ENCODE peak calls at places on chromosomes 11 and 22, in nine cellular contexts. One of them, this sample, is unnamed. For H3K27me3, the result is how much of the 10 kb centered on the place peaks cover.

GRCh38 chr11:30859709-30860108 is 273.6 kb upstream of the MPPED2 start:
- DNase-seq in stomach: no peak
- DNase-seq in Panc1: no peak
- DNase-seq in pancreas: no peak
- DNase-seq in endodermal cell: no peak
- DNase-seq in tibial artery: no peak
- DNase-seq in CD8-positive, alpha-beta T cell: no peak
- DNase-seq in ascending aorta: no peak
- DNase-seq in cardiac muscle cell: no peak
- DNase-seq in this sample: no peak

GRCh38 chr11:64026575-64027213 is 9.0 kb upstream of the FLRT1 start:
- DNase-seq in Panc1: no peak
- DNase-seq in pancreas: no peak
- DNase-seq in cardiac muscle cell: no peak
- DNase-seq in ascending aorta: no peak
- DNase-seq in endodermal cell: no peak
- DNase-seq in CD8-positive, alpha-beta T cell: no peak
- DNase-seq in stomach: no peak
- DNase-seq in tibial artery: no peak
- DNase-seq in this sample: no peak

GRCh38 chr11:117690484-117691205 is 106.4 kb downstream of the DSCAML1 start:
- DNase-seq in cardiac muscle cell: no peak
- DNase-seq in pancreas: no peak
- DNase-seq in Panc1: no peak
- DNase-seq in endodermal cell: no peak
- DNase-seq in stomach: no peak
- DNase-seq in ascending aorta: no peak
- DNase-seq in tibial artery: no peak
- DNase-seq in CD8-positive, alpha-beta T cell: no peak
- DNase-seq in this sample: no peak

GRCh38 chr11:81870066-81870412 is 863.6 kb downstream of the FAM181B start:
- DNase-seq in cardiac muscle cell: no peak
- DNase-seq in endodermal cell: no peak
- DNase-seq in tibial artery: no peak
- DNase-seq in pancreas: no peak
- DNase-seq in stomach: no peak
- DNase-seq in ascending aorta: no peak
- DNase-seq in Panc1: no peak
- DNase-seq in CD8-positive, alpha-beta T cell: no peak
- DNase-seq in this sample: no peak

GRCh38 chr11:2839395-2839941 is 46.1 kb downstream of the CDKN1C start:
- DNase-seq in cardiac muscle cell: no peak
- DNase-seq in tibial artery: no peak
- DNase-seq in CD8-positive, alpha-beta T cell: no peak
- DNase-seq in Panc1: no peak
- DNase-seq in ascending aorta: no peak
- DNase-seq in endodermal cell: no peak
- DNase-seq in pancreas: no peak
- DNase-seq in stomach: no peak
- DNase-seq in this sample: no peak

GRCh38 chr11:72358461-72359405 is 75.6 kb downstream of the CLPB start:
- DNase-seq in stomach: no peak
- DNase-seq in Panc1: no peak
- DNase-seq in endodermal cell: no peak
- DNase-seq in ascending aorta: no peak
- DNase-seq in cardiac muscle cell: peak
- DNase-seq in tibial artery: no peak
- DNase-seq in pancreas: no peak
- DNase-seq in CD8-positive, alpha-beta T cell: no peak
- DNase-seq in this sample: no peak

GRCh38 chr22:35894464-35894878 is 134.2 kb downstream of the RBFOX2 start:
- DNase-seq in endodermal cell: no peak
- DNase-seq in Panc1: no peak
- DNase-seq in pancreas: no peak
- DNase-seq in stomach: no peak
- DNase-seq in cardiac muscle cell: no peak
- DNase-seq in CD8-positive, alpha-beta T cell: no peak
- DNase-seq in ascending aorta: peak
- DNase-seq in tibial artery: peak
- DNase-seq in this sample: no peak

GRCh38 chr11:128207861-128208321 is 379.5 kb downstream of the ETS1 start:
- DNase-seq in pancreas: no peak
- DNase-seq in endodermal cell: no peak
- DNase-seq in stomach: no peak
- DNase-seq in CD8-positive, alpha-beta T cell: no peak
- DNase-seq in tibial artery: no peak
- DNase-seq in ascending aorta: peak
- DNase-seq in Panc1: peak
- DNase-seq in cardiac muscle cell: peak
- DNase-seq in this sample: no peak

GRCh38 chr11:109668973-109669634 is 247.1 kb downstream of the C11orf87 start:
- DNase-seq in pancreas: no peak
- DNase-seq in CD8-positive, alpha-beta T cell: no peak
- DNase-seq in stomach: no peak
- DNase-seq in Panc1: no peak
- DNase-seq in cardiac muscle cell: peak
- DNase-seq in tibial artery: no peak
- DNase-seq in ascending aorta: no peak
- DNase-seq in endodermal cell: no peak
- DNase-seq in this sample: no peak

GRCh38 chr22:31968022-31968421 is 23.7 kb downstream of the YWHAH start:
- DNase-seq in cardiac muscle cell: no peak
- DNase-seq in tibial artery: no peak
- DNase-seq in endodermal cell: no peak
- DNase-seq in pancreas: no peak
- DNase-seq in stomach: no peak
- DNase-seq in ascending aorta: no peak
- DNase-seq in Panc1: no peak
- DNase-seq in CD8-positive, alpha-beta T cell: no peak
- DNase-seq in this sample: no peak

GRCh38 chr22:41578114-41578513 is 11.5 kb downstream of the PMM1 start:
- DNase-seq in Panc1: no peak
- DNase-seq in endodermal cell: no peak
- DNase-seq in cardiac muscle cell: no peak
- DNase-seq in stomach: no peak
- DNase-seq in CD8-positive, alpha-beta T cell: no peak
- DNase-seq in tibial artery: no peak
- DNase-seq in ascending aorta: no peak
- DNase-seq in pancreas: peak
- DNase-seq in this sample: no peak

GRCh38 chr11:108906826-108907225 is 242.0 kb downstream of the DDX10 start:
- DNase-seq in ascending aorta: no peak
- DNase-seq in tibial artery: no peak
- DNase-seq in endodermal cell: no peak
- DNase-seq in CD8-positive, alpha-beta T cell: no peak
- DNase-seq in pancreas: no peak
- DNase-seq in Panc1: no peak
- DNase-seq in stomach: no peak
- DNase-seq in cardiac muscle cell: no peak
- DNase-seq in this sample: no peak

GRCh38 chr11:31810779-31811647 is at the start of gene PAX6:
- DNase-seq in Panc1: no peak
- DNase-seq in stomach: no peak
- DNase-seq in pancreas: peak
- DNase-seq in cardiac muscle cell: peak
- DNase-seq in CD8-positive, alpha-beta T cell: no peak
- DNase-seq in ascending aorta: peak
- DNase-seq in endodermal cell: peak
- DNase-seq in tibial artery: no peak
- DNase-seq in this sample: no peak

GRCh38 chr11:133968300-133968699 is 11.5 kb upstream of the IGSF9B start:
- DNase-seq in ascending aorta: no peak
- DNase-seq in tibial artery: no peak
- DNase-seq in endodermal cell: peak
- DNase-seq in Panc1: no peak
- DNase-seq in cardiac muscle cell: no peak
- DNase-seq in CD8-positive, alpha-beta T cell: no peak
- DNase-seq in stomach: no peak
- DNase-seq in pancreas: no peak
- DNase-seq in this sample: no peak

GRCh38 chr11:88555018-88555828 is 217.7 kb upstream of the CTSC start:
- DNase-seq in stomach: no peak
- DNase-seq in endodermal cell: no peak
- DNase-seq in CD8-positive, alpha-beta T cell: no peak
- DNase-seq in cardiac muscle cell: peak
- DNase-seq in Panc1: peak
- DNase-seq in tibial artery: no peak
- DNase-seq in ascending aorta: no peak
- DNase-seq in pancreas: no peak
- DNase-seq in this sample: no peak

GRCh38 chr11:93016595-93016994 is 47.1 kb downstream of the MTNR1B start:
- DNase-seq in tibial artery: no peak
- DNase-seq in CD8-positive, alpha-beta T cell: no peak
- DNase-seq in ascending aorta: no peak
- DNase-seq in Panc1: no peak
- DNase-seq in cardiac muscle cell: no peak
- DNase-seq in pancreas: no peak
- DNase-seq in stomach: no peak
- DNase-seq in endodermal cell: no peak
- DNase-seq in this sample: no peak

GRCh38 chr11:107785401-107785800 is 73.2 kb downstream of the SLC35F2 start:
- DNase-seq in Panc1: no peak
- DNase-seq in stomach: no peak
- DNase-seq in pancreas: no peak
- DNase-seq in CD8-positive, alpha-beta T cell: no peak
- DNase-seq in ascending aorta: no peak
- DNase-seq in endodermal cell: no peak
- DNase-seq in tibial artery: no peak
- DNase-seq in cardiac muscle cell: peak
- DNase-seq in this sample: no peak

GRCh38 chr11:12528487-12528886 is 145.7 kb upstream of the TEAD1 start:
- DNase-seq in endodermal cell: no peak
- DNase-seq in cardiac muscle cell: no peak
- DNase-seq in Panc1: no peak
- DNase-seq in tibial artery: no peak
- DNase-seq in ascending aorta: no peak
- DNase-seq in CD8-positive, alpha-beta T cell: no peak
- DNase-seq in pancreas: no peak
- DNase-seq in stomach: no peak
- DNase-seq in this sample: no peak

GRCh38 chr22:26433805-26434204 is 4.7 kb downstream of the ASPHD2 start:
- DNase-seq in CD8-positive, alpha-beta T cell: no peak
- DNase-seq in Panc1: no peak
- DNase-seq in tibial artery: no peak
- DNase-seq in endodermal cell: no peak
- DNase-seq in ascending aorta: no peak
- DNase-seq in cardiac muscle cell: no peak
- DNase-seq in stomach: no peak
- DNase-seq in pancreas: no peak
- DNase-seq in this sample: no peak

GRCh38 chr22:26439559-26439958 is 10.5 kb downstream of the ASPHD2 start:
- DNase-seq in cardiac muscle cell: no peak
- DNase-seq in pancreas: no peak
- DNase-seq in Panc1: no peak
- DNase-seq in stomach: no peak
- DNase-seq in ascending aorta: no peak
- DNase-seq in tibial artery: no peak
- DNase-seq in endodermal cell: no peak
- DNase-seq in CD8-positive, alpha-beta T cell: no peak
- DNase-seq in this sample: no peak

GRCh38 chr22:26435327-26436093 is 6.5 kb downstream of the ASPHD2 start:
- DNase-seq in tibial artery: no peak
- DNase-seq in CD8-positive, alpha-beta T cell: no peak
- DNase-seq in pancreas: no peak
- DNase-seq in stomach: no peak
- DNase-seq in Panc1: no peak
- DNase-seq in endodermal cell: no peak
- DNase-seq in ascending aorta: no peak
- DNase-seq in cardiac muscle cell: no peak
- DNase-seq in this sample: no peak

GRCh38 chr22:26436903-26437515 is 7.9 kb downstream of the ASPHD2 start:
- DNase-seq in ascending aorta: no peak
- DNase-seq in tibial artery: no peak
- DNase-seq in endodermal cell: no peak
- DNase-seq in Panc1: no peak
- DNase-seq in stomach: peak
- DNase-seq in cardiac muscle cell: peak
- DNase-seq in CD8-positive, alpha-beta T cell: no peak
- DNase-seq in pancreas: peak
- DNase-seq in this sample: no peak

DNA sequence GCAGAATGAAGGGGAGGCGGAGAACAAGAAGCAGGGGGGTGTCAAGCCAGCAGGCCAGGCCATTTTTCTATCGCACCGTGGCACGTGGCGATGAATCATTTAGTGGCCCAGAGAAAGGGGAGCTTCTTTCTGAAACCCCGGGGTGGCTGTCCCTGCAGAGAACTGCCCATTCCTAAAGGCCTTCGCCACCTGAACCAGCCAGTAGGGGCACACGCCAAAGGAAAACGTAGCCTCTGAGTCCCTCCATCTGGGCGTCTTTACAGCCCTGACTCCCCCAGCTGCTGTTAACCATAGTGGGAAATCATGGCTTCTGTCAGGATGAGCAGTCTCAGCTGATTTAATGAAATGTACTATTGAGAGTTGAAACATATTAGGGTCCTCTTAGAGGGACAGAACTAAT is 8.9 kb downstream of the ASPHD2 start:
- DNase-seq in cardiac muscle cell: no peak
- DNase-seq in tibial artery: no peak
- DNase-seq in endodermal cell: no peak
- DNase-seq in Panc1: no peak
- DNase-seq in stomach: no peak
- DNase-seq in CD8-positive, alpha-beta T cell: no peak
- DNase-seq in pancreas: no peak
- DNase-seq in ascending aorta: no peak
- DNase-seq in this sample: no peak
- TF ChIP-seq CTCF in cardiac muscle cell: no peak
- TF ChIP-seq CTCF in tibial artery: no peak
- TF ChIP-seq CTCF in endodermal cell: peak
- TF ChIP-seq CTCF in Panc1: no peak
- TF ChIP-seq CTCF in stomach: no peak
- TF ChIP-seq CTCF in CD8-positive, alpha-beta T cell: no peak
- TF ChIP-seq CTCF in pancreas: no peak
- TF ChIP-seq CTCF in ascending aorta: no peak
- TF ChIP-seq CTCF in this sample: no peak

GRCh38 chr22:22464541-22465054 is 43.9 kb downstream of the ZNF280B start:
- DNase-seq in stomach: no peak
- DNase-seq in pancreas: no peak
- DNase-seq in cardiac muscle cell: no peak
- DNase-seq in ascending aorta: no peak
- DNase-seq in tibial artery: no peak
- DNase-seq in CD8-positive, alpha-beta T cell: no peak
- DNase-seq in endodermal cell: no peak
- DNase-seq in Panc1: no peak
- DNase-seq in this sample: no peak
- H3K27me3 ChIP-seq in stomach: under half
- H3K27me3 ChIP-seq in pancreas: under half
- H3K27me3 ChIP-seq in cardiac muscle cell: under half
- H3K27me3 ChIP-seq in ascending aorta: under half
- H3K27me3 ChIP-seq in tibial artery: under half
- H3K27me3 ChIP-seq in CD8-positive, alpha-beta T cell: under half
- H3K27me3 ChIP-seq in endodermal cell: under half
- H3K27me3 ChIP-seq in Panc1: under half
- H3K27me3 ChIP-seq in this sample: under half

GRCh38 chr11:75603791-75604736 is 42.0 kb downstream of the SERPINH1 start:
- DNase-seq in tibial artery: no peak
- DNase-seq in cardiac muscle cell: peak
- DNase-seq in Panc1: peak
- DNase-seq in endodermal cell: no peak
- DNase-seq in pancreas: no peak
- DNase-seq in CD8-positive, alpha-beta T cell: no peak
- DNase-seq in stomach: no peak
- DNase-seq in ascending aorta: no peak
- DNase-seq in this sample: no peak
- H3K27ac ChIP-seq in tibial artery: peak
- H3K27ac ChIP-seq in cardiac muscle cell: no peak
- H3K27ac ChIP-seq in Panc1: no peak
- H3K27ac ChIP-seq in endodermal cell: no peak
- H3K27ac ChIP-seq in pancreas: no peak
- H3K27ac ChIP-seq in CD8-positive, alpha-beta T cell: no peak
- H3K27ac ChIP-seq in stomach: no peak
- H3K27ac ChIP-seq in ascending aorta: peak
- H3K27ac ChIP-seq in this sample: no peak

GRCh38 chr11:119044708-119045107 is 12.3 kb downstream of the HYOU1 start:
- DNase-seq in ascending aorta: no peak
- DNase-seq in cardiac muscle cell: no peak
- DNase-seq in Panc1: no peak
- DNase-seq in endodermal cell: peak
- DNase-seq in tibial artery: no peak
- DNase-seq in stomach: no peak
- DNase-seq in CD8-positive, alpha-beta T cell: no peak
- DNase-seq in pancreas: no peak
- DNase-seq in this sample: no peak
- TF ChIP-seq CTCF in ascending aorta: no peak
- TF ChIP-seq CTCF in cardiac muscle cell: no peak
- TF ChIP-seq CTCF in Panc1: no peak
- TF ChIP-seq CTCF in endodermal cell: peak
- TF ChIP-seq CTCF in tibial artery: no peak
- TF ChIP-seq CTCF in stomach: no peak
- TF ChIP-seq CTCF in CD8-positive, alpha-beta T cell: no peak
- TF ChIP-seq CTCF in pancreas: no peak
- TF ChIP-seq CTCF in this sample: no peak

This sample was measured in CD4-positive, alpha-beta T cell.